ENCODE peak calls at places on chromosomes 16 and 17, in nine cellular contexts. C is A549; M is tibial nerve; K is BE2C; D is uterus; W is IMR-90; O is colonic mucosa; E is naive thymus-derived CD4-positive, alpha-beta T cell; H is esophagus muscularis mucosa. I is an unnamed sample.

GRCh38 chr17:8073627-8074485 is 13.7 kb downstream of the ALOX12B start:
- DNase-seq in C (peak; percentile 91), M (no peak), K (peak; percentile 74), D (peak; percentile 52), W (peak; percentile 49), O (peak; percentile 78), E (peak; percentile 64), H (no peak), I (peak; percentile 88)

GRCh38 chr16:58269526-58269925 is 25.3 kb downstream of the PRSS54 start:
- DNase-seq in C (no peak), M (no peak), K (no peak), D (no peak), W (peak; percentile 40), O (no peak), E (no peak), H (no peak), I (no peak)

GRCh38 chr16:86595983-86596605 is 17.7 kb downstream of the FOXL1 start:
- DNase-seq in C (no peak), M (no peak), K (no peak), D (no peak), W (peak; percentile 41), O (no peak), E (no peak), H (no peak), I (no peak)

GRCh38 chr17:10879110-10879509 is 41.2 kb upstream of the PIRT start:
- DNase-seq in C (no peak), M (no peak), K (no peak), D (no peak), W (no peak), O (peak; percentile 45), E (no peak), H (no peak), I (no peak)

GRCh38 chr16:89828199-89828869 is at the start of gene SPIRE2:
- DNase-seq in C (no peak), M (peak; percentile 38), K (peak; percentile 76), D (peak; percentile 70), W (peak; percentile 71), O (peak; percentile 71), E (peak; percentile 54), H (no peak), I (peak; percentile 75)

GRCh38 chr17:21513012-21513570 is 136.9 kb downstream of the KCNJ12 start:
- DNase-seq in C (peak; percentile 97), M (peak; percentile 70), K (peak; percentile 66), D (peak; percentile 73), W (peak; percentile 64), O (peak; percentile 80), E (peak; percentile 49), H (peak; percentile 94), I (peak; percentile 73)

GRCh38 chr17:78129385-78130079 is 977 bp upstream of the TMC6 start:
- DNase-seq in C (no peak), M (no peak), K (no peak), D (no peak), W (no peak), O (no peak), E (peak; percentile 61), H (no peak), I (peak; percentile 56)

GRCh38 chr17:54968954-54969400 is 412 bp downstream of the STXBP4 start:
- DNase-seq in C (no peak), M (no peak), K (no peak), D (no peak), W (peak; percentile 50), O (peak; percentile 37), E (no peak), H (no peak), I (no peak)

GRCh38 chr17:62629556-62630364 is 2.3 kb downstream of the MRC2 start:
- DNase-seq in C (no peak), M (no peak), K (no peak), D (no peak), W (no peak), O (no peak), E (no peak), H (no peak), I (no peak)

GRCh38 chr16:34078697-34079096 is 619.3 kb downstream of the TP53TG3F start:
- DNase-seq in C (no peak), M (no peak), K (no peak), D (no peak), W (peak; percentile 65), O (no peak), E (no peak), H (no peak), I (no peak)

GRCh38 chr17:75652934-75653549 is 13.9 kb downstream of the RECQL5 start:
- DNase-seq in C (peak; percentile 60), M (no peak), K (peak; percentile 66), D (no peak), W (peak; percentile 27), O (no peak), E (no peak), H (no peak), I (no peak)

GRCh38 chr17:34850964-34851363 is 110.3 kb downstream of the CCT6B start:
- DNase-seq in C (no peak), M (no peak), K (no peak), D (no peak), W (no peak), O (no peak), E (no peak), H (no peak), I (no peak)

GRCh38 chr17:63474174-63474913 is 2.5 kb upstream of the ACE start:
- DNase-seq in C (no peak), M (no peak), K (no peak), D (no peak), W (no peak), O (peak; percentile 34), E (no peak), H (no peak), I (no peak)

GRCh38 chr16:31301708-31302400 is 42.1 kb downstream of the ITGAM start:
- DNase-seq in C (peak; percentile 8), M (peak; percentile 21), K (no peak), D (no peak), W (no peak), O (no peak), E (no peak), H (no peak), I (no peak)

GRCh38 chr16:46658925-46659324 is 30.1 kb downstream of the VPS35 start:
- DNase-seq in C (no peak), M (peak; percentile 14), K (no peak), D (no peak), W (no peak), O (no peak), E (no peak), H (no peak), I (no peak)

DNA sequence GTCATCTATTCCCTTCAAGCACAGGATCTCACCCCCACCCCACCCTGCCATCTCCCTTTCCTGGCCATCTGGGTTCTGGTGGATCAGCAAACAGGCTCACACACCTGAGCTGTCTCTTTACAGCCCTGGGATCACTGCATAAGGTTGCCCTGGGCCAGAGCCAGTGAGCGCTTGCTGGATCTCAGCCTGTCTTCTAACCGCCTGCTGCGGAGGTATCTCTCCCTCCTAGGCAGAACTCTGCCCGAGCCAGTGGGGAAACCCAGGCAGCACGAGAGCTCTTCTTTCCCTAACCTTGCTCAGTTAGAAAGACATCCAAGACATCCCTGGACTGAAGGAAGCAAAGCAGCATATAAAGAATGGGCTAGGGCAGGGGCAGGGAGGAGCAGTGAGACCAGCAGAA is 6.4 kb downstream of the HAS3 start:
- DNase-seq in C (no peak), M (no peak), K (no peak), D (no peak), W (no peak), O (no peak), E (no peak), H (no peak), I (no peak)
- H3K4me1 ChIP-seq in C (peaks cover 18% of the 10 kb centered on the region), M (peaks cover 11% of the 10 kb centered on the region), K (no peaks in the 10 kb centered on the region), D (peaks cover 11% of the 10 kb centered on the region), W (no peaks in the 10 kb centered on the region), O (peaks cover 10% of the 10 kb centered on the region), E (no peaks in the 10 kb centered on the region), H (peaks cover 34% of the 10 kb centered on the region), I (peaks cover 14% of the 10 kb centered on the region)

DNA sequence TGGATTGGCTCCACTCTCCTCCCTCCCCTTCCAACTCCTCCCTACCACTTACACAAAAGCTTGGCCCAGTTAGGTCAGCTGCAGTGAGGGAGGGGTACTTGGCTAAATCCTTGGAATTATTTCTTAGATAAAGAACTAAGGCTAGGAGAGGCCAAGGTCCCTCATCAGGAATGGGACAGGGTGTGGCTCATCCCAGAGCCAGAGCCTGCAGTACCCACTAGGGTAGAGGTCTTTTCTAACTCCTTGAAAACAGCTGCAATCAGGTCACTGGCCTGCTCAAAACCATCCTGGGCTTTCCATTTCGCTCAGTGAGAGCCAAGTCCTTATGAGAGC is 1.9 kb upstream of the SLC46A1 start:
- DNase-seq in C (no peak), M (no peak), K (no peak), D (no peak), W (no peak), O (no peak), E (no peak), H (no peak), I (no peak)
- H3K4me1 ChIP-seq in C (peaks cover 15% of the 10 kb centered on the region), M (peaks cover 9% of the 10 kb centered on the region), K (no peaks in the 10 kb centered on the region), D (peaks cover 5% of the 10 kb centered on the region), W (peaks cover 3% of the 10 kb centered on the region), O (peaks cover 4% of the 10 kb centered on the region), E (no peaks in the 10 kb centered on the region), H (peaks cover 18% of the 10 kb centered on the region), I (peaks cover 14% of the 10 kb centered on the region)

DNA sequence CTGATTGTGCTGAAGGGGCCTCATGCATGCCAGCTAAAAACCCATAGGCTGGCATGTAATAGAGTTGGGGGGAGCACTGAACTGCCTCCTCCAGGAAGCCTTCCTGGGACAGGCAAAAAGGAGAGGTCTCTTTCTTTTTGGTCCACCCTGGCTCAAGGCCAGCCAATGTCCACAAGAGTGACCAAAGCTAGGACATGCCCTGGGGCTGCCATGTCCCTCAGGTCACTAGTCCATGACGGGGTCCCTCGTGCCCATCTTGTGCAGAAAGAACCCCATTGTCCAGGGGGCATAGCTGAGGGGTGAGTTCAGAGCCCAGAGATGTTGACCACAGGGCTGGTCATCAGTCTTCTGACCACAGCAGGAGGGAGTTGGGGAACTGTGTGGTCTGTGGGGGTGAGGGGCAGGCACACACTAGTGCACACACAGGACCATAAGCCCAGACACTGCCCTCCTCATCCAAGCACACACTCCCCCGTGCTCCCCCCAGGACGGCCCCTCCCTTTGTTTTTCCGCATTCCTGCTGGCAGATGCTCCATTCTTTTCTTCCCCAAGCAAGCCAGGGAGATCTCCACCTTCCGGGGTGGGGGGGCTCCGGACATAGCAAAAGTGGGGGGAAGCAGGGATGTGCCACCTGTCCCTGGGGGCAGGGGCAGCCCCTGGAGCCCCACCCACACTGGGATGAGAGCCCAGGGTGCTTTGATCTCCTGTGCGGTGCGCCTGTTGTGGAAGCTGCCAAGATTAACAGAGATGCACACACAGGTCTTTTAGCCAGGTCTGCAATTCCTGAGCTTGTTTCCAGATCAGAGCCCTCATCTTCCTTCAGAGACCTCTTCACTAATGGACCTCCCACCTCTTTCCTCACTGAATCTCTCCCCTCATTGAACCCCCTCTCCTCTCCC is 25.2 kb upstream of the PHB1 start:
- DNase-seq in C (no peak), M (no peak), K (no peak), D (no peak), W (peak; percentile 37), O (no peak), E (no peak), H (no peak), I (no peak)
- H3K4me1 ChIP-seq in C (no peaks in the 10 kb centered on the region), M (no peaks in the 10 kb centered on the region), K (peaks cover 15% of the 10 kb centered on the region), D (no peaks in the 10 kb centered on the region), W (peaks cover 3% of the 10 kb centered on the region), O (no peaks in the 10 kb centered on the region), E (no peaks in the 10 kb centered on the region), H (peaks cover 6% of the 10 kb centered on the region), I (no peaks in the 10 kb centered on the region)

DNA sequence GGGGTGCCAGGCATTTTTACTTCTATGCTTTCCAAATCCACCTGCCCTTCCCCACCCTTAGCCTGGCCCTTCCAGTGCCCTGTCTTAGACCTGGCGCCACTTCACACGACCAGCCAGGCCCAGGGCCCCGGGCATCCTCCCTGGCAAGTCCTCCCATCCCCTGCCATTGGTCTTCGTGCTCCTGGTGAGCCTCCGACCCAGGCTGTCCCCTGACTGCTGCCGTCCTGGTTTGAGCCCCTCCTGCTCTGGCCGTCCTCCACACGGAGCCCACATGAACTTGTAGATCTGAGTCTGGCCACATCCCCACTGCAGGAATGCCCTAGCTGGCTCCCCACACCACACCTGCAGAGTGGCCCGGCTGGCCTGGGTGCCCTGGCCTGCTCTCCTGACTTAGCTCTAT is 44.0 kb downstream of the PRMT7 start:
- DNase-seq in C (no peak), M (no peak), K (no peak), D (no peak), W (no peak), O (no peak), E (no peak), H (no peak), I (no peak)
- H3K4me1 ChIP-seq in C (no peaks in the 10 kb centered on the region), M (peaks cover 10% of the 10 kb centered on the region), K (no peaks in the 10 kb centered on the region), D (no peaks in the 10 kb centered on the region), W (no peaks in the 10 kb centered on the region), O (peaks cover 5% of the 10 kb centered on the region), E (peaks cover 25% of the 10 kb centered on the region), H (peaks cover 15% of the 10 kb centered on the region), I (peaks cover 40% of the 10 kb centered on the region)

I was measured in CD4-positive, alpha-beta memory T cell.